ENCODE peak calls at places on chromosomes 3 and 15, in seven cellular contexts. I is PC-3, P is tibial artery, T is psoas muscle, K is foreskin fibroblast, G is hepatocyte, F is colonic mucosa. W is an unnamed sample.

GRCh38 chr3:114290911-114291901 is 2.6 kb upstream of the TIGIT start:
- DNase-seq in P (peak), G (peak), I (peak), T (peak), F (peak), K (peak), W (peak)

GRCh38 chr15:87609474-87609873 is 647.1 kb downstream of the NTRK3 start:
- DNase-seq in F (no peak), P (no peak), I (peak), K (peak), T (no peak), G (peak), W (no peak)

GRCh38 chr3:123153821-123154323 is 47.9 kb upstream of the SEC22A start:
- DNase-seq in I (no peak), F (peak), K (no peak), G (no peak), T (no peak), P (no peak), W (no peak)

GRCh38 chr15:91966181-91966552 is 112.7 kb downstream of the SLCO3A1 start:
- DNase-seq in G (no peak), I (no peak), T (no peak), P (no peak), K (no peak), F (no peak), W (no peak)

GRCh38 chr15:86608461-86608860 is 528.8 kb downstream of the AGBL1 start:
- DNase-seq in F (no peak), K (no peak), G (peak), P (no peak), T (peak), I (no peak), W (no peak)

GRCh38 chr15:94042163-94042954 is 189.0 kb upstream of the MCTP2 start:
- DNase-seq in G (peak), F (peak), K (no peak), T (no peak), I (peak), P (no peak), W (no peak)

GRCh38 chr15:47719730-47720129 is 2.4 kb downstream of the SEMA6D start:
- DNase-seq in G (no peak), I (peak), K (no peak), F (no peak), T (no peak), P (no peak), W (peak)

GRCh38 chr3:143839980-143840379 is 8.3 kb downstream of the SLC9A9 start:
- DNase-seq in F (no peak), I (no peak), T (no peak), G (no peak), K (no peak), P (no peak), W (no peak)

GRCh38 chr3:126459111-126459762 is 16.5 kb downstream of the ZXDC start:
- DNase-seq in T (no peak), K (no peak), G (no peak), P (no peak), F (no peak), I (no peak), W (no peak)

GRCh38 chr15:95298729-95299128 is 1031.8 kb upstream of the NR2F2 start:
- DNase-seq in G (no peak), K (no peak), F (no peak), T (no peak), I (no peak), P (no peak), W (no peak)

GRCh38 chr15:90213123-90213817 is 12.1 kb downstream of the SEMA4B start:
- DNase-seq in T (no peak), G (peak), F (peak), I (no peak), P (no peak), K (no peak), W (no peak)

GRCh38 chr3:172536993-172537419 is 13.8 kb upstream of the TNFSF10 start:
- DNase-seq in G (no peak), K (no peak), P (no peak), I (no peak), T (no peak), F (no peak), W (no peak)

GRCh38 chr15:64622410-64623260 is 152.8 kb downstream of the RBPMS2 start:
- DNase-seq in F (no peak), P (no peak), T (no peak), G (no peak), I (no peak), K (no peak), W (no peak)

GRCh38 chr15:61256231-61256630 is 27.1 kb upstream of the RORA start:
- DNase-seq in K (peak), F (no peak), P (no peak), G (no peak), T (no peak), I (no peak), W (no peak)

GRCh38 chr15:67820992-67821783 is 4.1 kb upstream of the SKOR1 start:
- DNase-seq in T (peak), G (peak), F (peak), P (peak), I (peak), K (peak), W (no peak)

GRCh38 chr15:84715442-84716035 is 400 bp downstream of the SEC11A start:
- DNase-seq in G (peak), T (peak), F (peak), P (peak), I (peak), K (peak), W (no peak)

GRCh38 chr3:10263549-10264363 is 15.5 kb downstream of the TATDN2 start:
- DNase-seq in K (peak), I (peak), G (peak), T (no peak), F (no peak), P (no peak), W (no peak)

GRCh38 chr3:38805765-38806386 is 10.1 kb downstream of the SCN10A start:
- DNase-seq in P (no peak), K (peak), G (peak), T (no peak), I (peak), F (peak), W (peak)

GRCh38 chr3:51873876-51874275 is 1.5 kb downstream of the IQCF5 start:
- DNase-seq in F (no peak), T (no peak), G (no peak), I (no peak), K (no peak), P (no peak), W (no peak)

GRCh38 chr3:139117136-139117675 is 72.5 kb upstream of the PRR23C start:
- DNase-seq in G (no peak), K (peak), T (no peak), P (no peak), F (peak), I (peak), W (peak)

GRCh38 chr3:15601399-15602145 is at the start of the genes BTD and HACL1:
- DNase-seq in K (peak), G (peak), F (peak), I (peak), P (peak), T (peak), W (peak)
- TF ChIP-seq CTCF in K (no peak), G (peak), F (peak), I (peak), P (peak), T (no peak), W (peak)

DNA sequence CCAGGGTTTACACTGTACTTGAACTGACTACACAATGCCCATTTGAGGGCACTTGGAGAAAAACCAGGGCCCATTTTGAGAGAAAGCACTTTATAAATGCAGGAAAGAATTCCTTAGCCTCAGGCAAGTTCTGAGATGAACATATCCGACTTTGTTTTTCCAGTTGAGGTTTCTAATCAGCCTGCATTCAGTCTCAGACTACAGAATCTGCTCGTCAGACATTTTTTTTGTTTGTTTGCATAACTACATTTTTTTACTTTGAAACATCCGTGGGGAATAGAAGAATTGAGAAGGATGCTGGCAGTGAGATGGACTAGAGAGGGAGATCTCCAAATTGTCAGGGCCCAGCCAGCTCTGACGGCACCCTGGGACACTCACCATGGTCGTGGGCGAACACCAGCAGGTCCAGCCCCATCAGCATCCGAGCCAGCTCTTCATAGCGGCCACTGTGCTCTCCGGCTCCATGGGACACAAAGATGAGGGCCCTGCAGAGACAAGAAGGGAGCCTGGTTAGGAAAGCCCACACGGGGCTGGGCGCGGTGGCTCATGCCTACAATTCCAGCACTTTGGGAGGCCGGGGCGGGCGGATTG is 40.8 kb downstream of the MGLL start:
- DNase-seq in G (no peak), T (peak), F (no peak), K (peak), P (peak), I (no peak), W (no peak)
- H3K4me3 ChIP-seq in G (no peak), T (no peak), F (no peak), K (no peak), P (no peak), I (no peak), W (no peak)

GRCh38 chr15:41558400-41559238 is at the start of gene TYRO3:
- DNase-seq in F (peak), I (peak), G (peak), P (peak), T (peak), K (peak), W (no peak)
- TF ChIP-seq CTCF in F (no peak), I (no peak), G (no peak), P (no peak), T (peak), K (no peak), W (peak)

GRCh38 chr3:125192190-125193035 is 20.1 kb downstream of the SLC12A8 start:
- DNase-seq in P (no peak), K (no peak), G (peak), T (no peak), F (no peak), I (no peak), W (no peak)
- H3K4me3 ChIP-seq in P (no peak), K (no peak), G (no peak), T (no peak), F (no peak), I (no peak), W (no peak)